ENCODE peak calls at places on chromosomes 1 and 21, in eight cellular contexts. K is retina, V is fibroblast of lung, L is left ventricle myocardium superior, P is ACHN, U is mesothelial cell of epicardium, D is fibroblast of pulmonary artery, W is HEK293T. Z is an unnamed sample.

GRCh38 chr21:46294647-46295176 is 8.6 kb downstream of the YBEY start:
- DNase-seq in K (no peak), V (peak; percentile 37), L (no peak), P (peak; percentile 91), U (no peak), D (peak; percentile 55), W (peak; percentile 6), Z (peak; percentile 31)

GRCh38 chr1:183685112-183685713 is 32.1 kb upstream of the APOBEC4 start:
- DNase-seq in K (peak; percentile 19), V (peak; percentile 72), L (no peak), P (peak; percentile 69), U (no peak), D (peak; percentile 72), W (peak; percentile 78), Z (peak; percentile 24)

GRCh38 chr1:39544327-39544726 is 32.3 kb downstream of the PABPC4 start:
- DNase-seq in K (no peak), V (no peak), L (no peak), P (no peak), U (no peak), D (no peak), W (no peak), Z (no peak)

GRCh38 chr1:217066794-217067193 is 343.6 kb upstream of the ESRRG start:
- DNase-seq in K (no peak), V (no peak), L (no peak), P (no peak), U (no peak), D (no peak), W (no peak), Z (no peak)

GRCh38 chr1:54815086-54815876 is 14.2 kb upstream of the TTC22 start:
- DNase-seq in K (no peak), V (no peak), L (no peak), P (no peak), U (no peak), D (no peak), W (no peak), Z (no peak)

GRCh38 chr1:211381481-211382181 is 55.0 kb downstream of the TRAF5 start:
- DNase-seq in K (no peak), V (no peak), L (no peak), P (no peak), U (no peak), D (no peak), W (no peak), Z (no peak)

GRCh38 chr1:234658143-234658542 is 48.2 kb upstream of the IRF2BP2 start:
- DNase-seq in K (no peak), V (peak; percentile 43), L (no peak), P (peak; percentile 6), U (no peak), D (peak; percentile 61), W (no peak), Z (peak; percentile 79)

GRCh38 chr1:103459385-103459784 is 66.1 kb upstream of the RNPC3 start:
- DNase-seq in K (peak; percentile 10), V (no peak), L (no peak), P (no peak), U (no peak), D (peak; percentile 18), W (no peak), Z (no peak)

GRCh38 chr1:59686170-59686569 is 128.6 kb upstream of the HOOK1 start:
- DNase-seq in K (no peak), V (peak; percentile 55), L (no peak), P (no peak), U (no peak), D (no peak), W (no peak), Z (no peak)